ENCODE peak calls at places on chromosomes 16 and 17, in four cellular contexts. One of them, this sample, is unnamed.

GRCh38 chr16:13337482-13337881 is 436.1 kb downstream of the SHISA9 start:
- DNase-seq in PC-3: no peak
- DNase-seq in keratinocyte: no peak
- DNase-seq in fibroblast of lung: no peak
- DNase-seq in this sample: no peak

GRCh38 chr17:19386974-19387920 is at the start of gene MFAP4:
- DNase-seq in PC-3: no peak
- DNase-seq in fibroblast of lung: peak
- DNase-seq in keratinocyte: no peak
- DNase-seq in this sample: no peak

GRCh38 chr17:13792314-13792713 is 190.6 kb upstream of the HS3ST3A1 start:
- DNase-seq in keratinocyte: no peak
- DNase-seq in fibroblast of lung: peak
- DNase-seq in PC-3: no peak
- DNase-seq in this sample: no peak

GRCh38 chr17:15886804-15887203 is 58.1 kb upstream of the ADORA2B start:
- DNase-seq in fibroblast of lung: no peak
- DNase-seq in PC-3: no peak
- DNase-seq in keratinocyte: no peak
- DNase-seq in this sample: no peak

GRCh38 chr16:31271621-31272190 is 11.9 kb downstream of the ITGAM start:
- DNase-seq in keratinocyte: no peak
- DNase-seq in fibroblast of lung: no peak
- DNase-seq in PC-3: no peak
- DNase-seq in this sample: no peak

GRCh38 chr17:27664606-27664965 is 33.6 kb downstream of the LGALS9 start:
- DNase-seq in PC-3: no peak
- DNase-seq in fibroblast of lung: no peak
- DNase-seq in keratinocyte: no peak
- DNase-seq in this sample: no peak

GRCh38 chr17:57288034-57288752 is 31.9 kb downstream of the MSI2 start:
- DNase-seq in keratinocyte: no peak
- DNase-seq in fibroblast of lung: peak
- DNase-seq in PC-3: no peak
- DNase-seq in this sample: no peak

GRCh38 chr16:14562691-14563491 is 67.2 kb downstream of the PARN start:
- DNase-seq in PC-3: no peak
- DNase-seq in fibroblast of lung: peak
- DNase-seq in keratinocyte: peak
- DNase-seq in this sample: no peak

GRCh38 chr17:64401941-64402340 is 11.3 kb upstream of the PECAM1 start:
- DNase-seq in fibroblast of lung: no peak
- DNase-seq in keratinocyte: no peak
- DNase-seq in PC-3: no peak
- DNase-seq in this sample: no peak

GRCh38 chr16:50842013-50842505 is 100.2 kb downstream of the CYLD start:
- DNase-seq in PC-3: no peak
- DNase-seq in keratinocyte: no peak
- DNase-seq in fibroblast of lung: no peak
- DNase-seq in this sample: no peak

GRCh38 chr17:70855401-70856054 is 686.2 kb downstream of the KCNJ2 start:
- DNase-seq in keratinocyte: no peak
- DNase-seq in fibroblast of lung: peak
- DNase-seq in PC-3: peak
- DNase-seq in this sample: no peak

GRCh38 chr17:33948299-33948698 is 306.8 kb upstream of the CCL2 start:
- DNase-seq in keratinocyte: no peak
- DNase-seq in fibroblast of lung: no peak
- DNase-seq in PC-3: no peak
- DNase-seq in this sample: no peak

GRCh38 chr17:67258836-67259468 is 14.0 kb upstream of the HELZ start:
- DNase-seq in keratinocyte: no peak
- DNase-seq in fibroblast of lung: no peak
- DNase-seq in PC-3: no peak
- DNase-seq in this sample: no peak

GRCh38 chr16:31108035-31108793 is at the start of gene BCKDK:
- DNase-seq in fibroblast of lung: peak
- DNase-seq in keratinocyte: no peak
- DNase-seq in PC-3: peak
- DNase-seq in this sample: peak

GRCh38 chr16:19748389-19749110 is 30.5 kb downstream of the IQCK start:
- DNase-seq in fibroblast of lung: no peak
- DNase-seq in keratinocyte: no peak
- DNase-seq in PC-3: peak
- DNase-seq in this sample: no peak

GRCh38 chr16:56116577-56116964 is 74.7 kb upstream of the GNAO1 start:
- DNase-seq in PC-3: no peak
- DNase-seq in fibroblast of lung: no peak
- DNase-seq in keratinocyte: no peak
- DNase-seq in this sample: no peak

GRCh38 chr17:4035081-4035680 is 70.9 kb upstream of the ATP2A3 start:
- DNase-seq in fibroblast of lung: no peak
- DNase-seq in PC-3: no peak
- DNase-seq in keratinocyte: no peak
- DNase-seq in this sample: no peak
- TF ChIP-seq CTCF in fibroblast of lung: peak
- TF ChIP-seq CTCF in PC-3: peak
- TF ChIP-seq CTCF in keratinocyte: no peak
- TF ChIP-seq CTCF in this sample: no peak

GRCh38 chr17:35791681-35792350 is 3.6 kb downstream of the MMP28 start:
- DNase-seq in keratinocyte: no peak
- DNase-seq in PC-3: no peak
- DNase-seq in fibroblast of lung: no peak
- DNase-seq in this sample: no peak
- TF ChIP-seq EZH2 in keratinocyte: no peak
- TF ChIP-seq EZH2 in PC-3: no peak
- TF ChIP-seq EZH2 in fibroblast of lung: no peak
- TF ChIP-seq EZH2 in this sample: no peak

DNA sequence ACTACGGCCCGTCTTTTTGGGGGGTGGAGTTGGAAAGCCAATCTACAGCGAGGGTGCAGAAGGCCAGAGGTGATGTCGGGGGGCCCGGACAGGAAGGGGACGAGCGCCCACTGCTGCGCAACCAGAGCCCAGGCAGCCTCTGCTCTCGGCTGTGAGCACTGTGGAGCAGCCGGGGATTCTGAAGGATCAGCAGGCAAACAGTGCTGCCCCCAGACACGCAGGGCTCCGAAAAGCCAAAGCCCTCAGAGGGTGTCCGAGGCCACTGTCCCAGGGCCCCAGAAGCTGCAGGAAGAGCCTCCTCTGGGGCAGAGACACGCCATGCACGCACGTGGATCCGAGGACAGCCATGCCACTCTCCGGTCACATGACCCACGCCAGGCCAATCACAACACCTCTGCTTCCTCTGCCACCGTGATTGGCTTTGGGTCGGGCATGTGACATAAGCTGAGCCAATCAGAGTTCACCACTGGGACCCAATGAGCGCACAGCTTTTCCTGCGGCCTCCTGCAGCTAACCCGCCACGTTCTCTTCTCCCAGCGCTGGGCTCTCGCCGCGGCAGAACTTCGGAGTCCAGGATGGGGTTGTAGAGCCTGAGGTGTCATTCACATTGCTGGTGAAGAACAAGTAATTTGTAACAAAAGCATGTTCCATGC is 40.7 kb downstream of the ACTG1 start:
- DNase-seq in fibroblast of lung: peak
- DNase-seq in keratinocyte: no peak
- DNase-seq in PC-3: no peak
- DNase-seq in this sample: peak
- H2AFZ ChIP-seq in fibroblast of lung: no peak
- H2AFZ ChIP-seq in keratinocyte: no peak
- H2AFZ ChIP-seq in PC-3: no peak
- H2AFZ ChIP-seq in this sample: peak

DNA sequence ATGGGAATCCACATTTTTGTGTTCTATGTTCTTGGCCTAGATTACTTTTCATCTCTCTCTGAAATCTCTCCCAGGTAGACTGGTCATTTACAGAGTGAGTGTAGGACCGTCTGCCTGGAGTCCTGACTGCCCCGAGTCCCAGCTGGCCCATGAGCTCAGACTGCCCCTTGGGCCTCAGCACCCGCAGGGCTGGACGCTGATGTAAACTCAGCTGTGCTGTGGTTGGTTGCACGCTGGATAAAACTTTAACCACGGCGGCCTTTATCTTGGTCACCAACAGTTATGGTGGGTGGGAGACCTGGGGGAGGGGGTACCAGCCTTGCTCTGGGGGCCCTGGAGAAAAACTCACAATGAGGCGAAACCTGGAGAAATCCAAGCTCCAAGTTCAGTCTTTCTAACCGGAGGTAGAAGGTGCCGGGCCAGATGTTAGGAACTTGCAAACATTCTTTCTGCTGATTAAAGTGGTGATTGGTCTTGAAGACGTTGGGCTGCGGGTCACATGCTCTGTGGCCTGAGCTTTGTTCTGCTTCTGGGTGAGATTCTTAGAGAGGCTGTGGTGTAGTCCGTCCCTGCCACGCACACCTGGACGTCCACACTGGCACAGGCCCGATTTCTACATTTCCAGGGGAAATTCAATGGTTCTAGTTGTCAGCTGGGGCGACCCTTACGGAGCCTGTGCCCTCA is 6.9 kb downstream of the METRNL start:
- DNase-seq in PC-3: no peak
- DNase-seq in keratinocyte: no peak
- DNase-seq in fibroblast of lung: no peak
- DNase-seq in this sample: no peak
- TF ChIP-seq CTCF in PC-3: no peak
- TF ChIP-seq CTCF in keratinocyte: no peak
- TF ChIP-seq CTCF in fibroblast of lung: no peak
- TF ChIP-seq CTCF in this sample: no peak

GRCh38 chr17:61400786-61401279 is 1.2 kb downstream of the TBX2 start:
- DNase-seq in keratinocyte: no peak
- DNase-seq in PC-3: no peak
- DNase-seq in fibroblast of lung: peak
- DNase-seq in this sample: no peak
- TF ChIP-seq EZH2 in keratinocyte: no peak
- TF ChIP-seq EZH2 in PC-3: no peak
- TF ChIP-seq EZH2 in fibroblast of lung: no peak
- TF ChIP-seq EZH2 in this sample: peak

GRCh38 chr17:80795090-80795609 is 196.5 kb upstream of the CHMP6 start:
- DNase-seq in fibroblast of lung: no peak
- DNase-seq in PC-3: no peak
- DNase-seq in keratinocyte: no peak
- DNase-seq in this sample: no peak

GRCh38 chr17:80795737-80796136 is 195.9 kb upstream of the CHMP6 start:
- DNase-seq in PC-3: no peak
- DNase-seq in fibroblast of lung: peak
- DNase-seq in keratinocyte: no peak
- DNase-seq in this sample: no peak

GRCh38 chr17:80793851-80794267 is 197.8 kb upstream of the CHMP6 start:
- DNase-seq in keratinocyte: no peak
- DNase-seq in fibroblast of lung: peak
- DNase-seq in PC-3: peak
- DNase-seq in this sample: no peak

GRCh38 chr17:80793421-80793820 is 198.2 kb upstream of the CHMP6 start:
- DNase-seq in fibroblast of lung: no peak
- DNase-seq in PC-3: no peak
- DNase-seq in keratinocyte: no peak
- DNase-seq in this sample: no peak

DNA sequence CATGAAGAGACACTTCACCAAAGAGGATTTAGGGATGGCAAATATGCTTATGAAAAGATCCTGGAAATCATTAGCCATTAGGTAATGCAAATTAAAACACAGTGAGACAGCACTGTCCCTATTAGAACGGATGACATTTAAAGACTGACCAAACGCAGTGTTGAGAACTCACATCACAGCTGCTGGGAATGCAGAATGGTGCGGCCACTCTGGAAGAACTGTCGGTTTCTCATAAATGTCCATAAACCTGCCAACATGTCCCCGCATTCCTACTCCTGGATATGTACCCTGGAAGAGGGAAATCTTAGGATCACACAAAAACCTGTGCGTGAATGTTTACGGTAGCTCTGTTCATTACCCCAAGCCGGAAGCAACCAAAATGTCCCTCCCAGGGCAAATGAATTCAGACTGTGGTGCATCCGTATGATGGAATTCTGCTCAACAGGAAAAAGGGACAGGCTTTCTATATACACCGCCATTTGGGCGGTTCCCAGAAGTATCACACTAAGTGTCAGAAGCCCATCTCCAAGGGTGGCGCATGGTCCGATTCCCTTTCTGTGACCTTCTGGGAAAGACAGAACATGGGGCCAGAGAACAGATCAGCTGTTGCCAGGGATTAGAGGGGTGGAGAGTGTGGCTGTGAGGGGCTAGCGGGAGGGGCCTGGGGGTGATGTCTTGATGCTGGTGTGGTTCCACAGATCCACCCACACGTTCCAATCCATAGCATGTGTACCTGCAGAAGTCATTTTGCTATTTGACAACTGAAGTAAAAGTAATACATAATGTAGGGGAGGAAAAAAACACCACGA is 197.2 kb upstream of the CHMP6 start:
- DNase-seq in keratinocyte: no peak
- DNase-seq in PC-3: no peak
- DNase-seq in fibroblast of lung: peak
- DNase-seq in this sample: no peak
- H2AFZ ChIP-seq in keratinocyte: no peak
- H2AFZ ChIP-seq in PC-3: no peak
- H2AFZ ChIP-seq in fibroblast of lung: no peak
- H2AFZ ChIP-seq in this sample: no peak

DNA sequence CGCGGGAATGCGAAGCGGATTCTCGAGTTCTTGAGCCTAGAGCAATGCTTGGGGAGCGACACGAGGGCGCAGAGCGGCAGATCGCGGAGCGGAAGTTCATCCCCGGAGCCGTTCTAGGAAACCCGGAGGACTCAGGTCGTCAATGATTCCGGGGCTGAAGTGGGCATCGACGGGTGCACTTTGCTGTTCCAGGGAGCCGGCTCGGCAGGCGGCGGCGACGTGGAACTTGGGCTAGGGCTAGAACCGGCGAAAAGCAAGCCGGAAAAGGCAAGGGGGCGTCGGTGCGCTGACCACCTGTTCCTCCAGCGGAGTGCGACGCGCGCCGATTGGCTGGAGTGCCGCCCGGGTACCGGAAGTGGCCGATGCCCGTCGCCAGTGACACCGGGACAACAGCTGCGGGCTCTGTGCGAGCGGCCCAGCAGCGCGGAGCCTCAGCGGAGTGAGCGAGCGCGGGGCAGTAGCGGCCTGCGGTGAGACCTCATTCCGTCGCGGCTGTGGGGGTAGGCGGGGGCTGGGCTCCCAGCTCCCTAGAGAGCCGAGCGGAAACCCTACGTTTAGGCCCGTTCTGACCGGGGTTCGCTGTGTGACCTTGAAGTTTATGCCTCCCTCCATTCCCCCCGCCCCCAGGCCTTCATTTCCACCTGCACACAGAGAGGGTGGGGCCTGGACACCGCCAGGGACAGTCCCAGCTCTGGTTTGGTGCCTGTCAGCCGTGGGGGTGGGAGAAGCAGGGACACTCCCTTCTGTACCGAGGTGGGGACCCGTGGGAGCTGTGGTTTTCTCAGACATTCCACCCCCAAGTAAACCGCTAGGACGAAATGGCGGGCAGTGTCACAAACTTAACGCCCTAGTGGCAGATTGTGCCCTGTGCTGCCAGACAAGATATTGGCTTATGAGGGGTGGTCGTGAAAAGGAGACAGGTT is at the start of gene ZFP3:
- DNase-seq in keratinocyte: no peak
- DNase-seq in PC-3: peak
- DNase-seq in fibroblast of lung: peak
- DNase-seq in this sample: no peak
- TF ChIP-seq CTCF in keratinocyte: no peak
- TF ChIP-seq CTCF in PC-3: no peak
- TF ChIP-seq CTCF in fibroblast of lung: no peak
- TF ChIP-seq CTCF in this sample: no peak